ENCODE peak calls at places on chromosome 4, in nine cellular contexts. L is nephron progenitor cell, E is AG10803, S is iris pigment epithelial cell, G is amniotic stem cell, O is left ventricle myocardium superior, X is KG1, W is fibroblast of lung, K is GM04504. N is an unnamed sample.

GRCh38 chr4:129335263-129335662 is 239.3 kb downstream of the C4orf33 start:
- DNase-seq in O (no peak), X (no peak), E (no peak), W (no peak), S (no peak), L (no peak), G (no peak), K (no peak), N (no peak)

GRCh38 chr4:26860922-26861433 is 337 bp downstream of the STIM2 start:
- DNase-seq in W (peak), K (no peak), O (peak), X (no peak), G (peak), L (peak), E (peak), S (peak), N (peak)

GRCh38 chr4:186554485-186554884 is 882 bp downstream of the MTNR1A start:
- DNase-seq in O (no peak), K (no peak), L (peak), X (no peak), G (no peak), W (peak), E (peak), S (peak), N (no peak)

GRCh38 chr4:147928400-147928799 is 196.5 kb downstream of the ARHGAP10 start:
- DNase-seq in K (peak), G (no peak), O (no peak), L (no peak), E (no peak), W (peak), X (no peak), S (peak), N (no peak)

GRCh38 chr4:1010522-1011021 is 854 bp upstream of the FGFRL1 start:
- DNase-seq in S (peak), K (peak), W (peak), E (peak), L (no peak), G (no peak), X (peak), O (peak), N (peak)

GRCh38 chr4:99847362-99847976 is 30.8 kb downstream of the DAPP1 start:
- DNase-seq in O (no peak), K (no peak), E (no peak), S (no peak), W (no peak), G (no peak), L (no peak), X (no peak), N (no peak)

GRCh38 chr4:83490876-83491450 is 6.1 kb upstream of the ABRAXAS1 start:
- DNase-seq in K (no peak), E (peak), O (no peak), S (peak), X (no peak), G (no peak), W (peak), L (no peak), N (no peak)

GRCh38 chr4:110540606-110541440 is 64.9 kb downstream of the ENPEP start:
- DNase-seq in K (peak), G (peak), X (no peak), E (peak), O (no peak), S (peak), L (no peak), W (peak), N (no peak)

GRCh38 chr4:108171541-108172230 is 3.0 kb upstream of the LEF1 start:
- DNase-seq in W (peak), L (peak), G (no peak), O (no peak), S (no peak), E (no peak), X (no peak), K (no peak), N (no peak)

GRCh38 chr4:177250056-177250696 is 59.5 kb upstream of the NEIL3 start:
- DNase-seq in K (no peak), X (no peak), W (peak), S (peak), O (peak), L (peak), G (no peak), E (peak), N (peak)

GRCh38 chr4:3130826-3131225 is 56.3 kb downstream of the HTT start:
- DNase-seq in G (no peak), O (no peak), E (no peak), W (no peak), X (no peak), L (no peak), S (no peak), K (no peak), N (no peak)

GRCh38 chr4:17117746-17118145 is 219.3 kb upstream of the LDB2 start:
- DNase-seq in O (no peak), E (no peak), K (no peak), S (no peak), G (no peak), X (no peak), W (peak), L (no peak), N (no peak)